ENCODE peak calls at places on chromosomes 7 and 10, in four cellular contexts. One of them, this sample, is unnamed.

GRCh38 chr10:132942740-132943554 is 577 bp upstream of the CFAP46 start:
- DNase-seq in cardiac fibroblast: no peak
- DNase-seq in CD8-positive, alpha-beta T cell: no peak
- DNase-seq in HFF-Myc: no peak
- DNase-seq in this sample: peak; percentile 29

GRCh38 chr7:40701836-40702551 is 567.2 kb downstream of the SUGCT start:
- DNase-seq in CD8-positive, alpha-beta T cell: no peak
- DNase-seq in HFF-Myc: no peak
- DNase-seq in cardiac fibroblast: no peak
- DNase-seq in this sample: no peak

GRCh38 chr7:133081119-133081604 is 728 bp downstream of the CHCHD3 start:
- DNase-seq in HFF-Myc: no peak
- DNase-seq in cardiac fibroblast: peak; percentile 15
- DNase-seq in CD8-positive, alpha-beta T cell: no peak
- DNase-seq in this sample: peak; percentile 11

GRCh38 chr10:124294811-124295770 is 123.6 kb downstream of the OAT start:
- DNase-seq in HFF-Myc: no peak
- DNase-seq in cardiac fibroblast: no peak
- DNase-seq in CD8-positive, alpha-beta T cell: no peak
- DNase-seq in this sample: no peak

GRCh38 chr10:43667317-43667731 is 18.6 kb upstream of the ZNF32 start:
- DNase-seq in CD8-positive, alpha-beta T cell: no peak
- DNase-seq in cardiac fibroblast: peak; percentile 33
- DNase-seq in HFF-Myc: no peak
- DNase-seq in this sample: peak; percentile 52

GRCh38 chr7:99531354-99531765 is 20.6 kb downstream of the FAM200A start:
- DNase-seq in CD8-positive, alpha-beta T cell: no peak
- DNase-seq in HFF-Myc: no peak
- DNase-seq in cardiac fibroblast: peak; percentile 3
- DNase-seq in this sample: no peak

GRCh38 chr10:92760609-92761008 is 70.9 kb downstream of the HHEX start:
- DNase-seq in cardiac fibroblast: peak; percentile 59
- DNase-seq in HFF-Myc: peak; percentile 27
- DNase-seq in CD8-positive, alpha-beta T cell: no peak
- DNase-seq in this sample: no peak

GRCh38 chr7:70570961-70571360 is 561.0 kb upstream of the GALNT17 start:
- DNase-seq in HFF-Myc: no peak
- DNase-seq in CD8-positive, alpha-beta T cell: no peak
- DNase-seq in cardiac fibroblast: no peak
- DNase-seq in this sample: no peak

GRCh38 chr10:89263531-89263930 is 12.0 kb upstream of the LIPA start:
- DNase-seq in HFF-Myc: no peak
- DNase-seq in cardiac fibroblast: no peak
- DNase-seq in CD8-positive, alpha-beta T cell: no peak
- DNase-seq in this sample: no peak

GRCh38 chr10:59047957-59048618 is 128.4 kb upstream of the PHYHIPL start:
- DNase-seq in CD8-positive, alpha-beta T cell: no peak
- DNase-seq in cardiac fibroblast: no peak
- DNase-seq in HFF-Myc: no peak
- DNase-seq in this sample: no peak

GRCh38 chr10:1366277-1366676 is 310.1 kb downstream of the WDR37 start:
- DNase-seq in cardiac fibroblast: no peak
- DNase-seq in CD8-positive, alpha-beta T cell: no peak
- DNase-seq in HFF-Myc: no peak
- DNase-seq in this sample: no peak

GRCh38 chr7:71442492-71443196 is 310.7 kb downstream of the GALNT17 start:
- DNase-seq in HFF-Myc: no peak
- DNase-seq in cardiac fibroblast: no peak
- DNase-seq in CD8-positive, alpha-beta T cell: no peak
- DNase-seq in this sample: no peak

GRCh38 chr7:138138244-138138643 is 62.0 kb downstream of the AKR1D1 start:
- DNase-seq in cardiac fibroblast: no peak
- DNase-seq in HFF-Myc: no peak
- DNase-seq in CD8-positive, alpha-beta T cell: no peak
- DNase-seq in this sample: no peak

GRCh38 chr7:99290980-99291607 is 18.5 kb downstream of the MYH16 start:
- DNase-seq in CD8-positive, alpha-beta T cell: no peak
- DNase-seq in HFF-Myc: no peak
- DNase-seq in cardiac fibroblast: peak; percentile 17
- DNase-seq in this sample: no peak

GRCh38 chr7:17155529-17155928 is 142.9 kb upstream of the AHR start:
- DNase-seq in cardiac fibroblast: no peak
- DNase-seq in HFF-Myc: no peak
- DNase-seq in CD8-positive, alpha-beta T cell: no peak
- DNase-seq in this sample: no peak

GRCh38 chr10:121539757-121540156 is 58.5 kb downstream of the FGFR2 start:
- DNase-seq in HFF-Myc: no peak
- DNase-seq in CD8-positive, alpha-beta T cell: no peak
- DNase-seq in cardiac fibroblast: no peak
- DNase-seq in this sample: no peak

GRCh38 chr7:78673272-78673671 is 780.2 kb downstream of the MAGI2 start:
- DNase-seq in CD8-positive, alpha-beta T cell: no peak
- DNase-seq in HFF-Myc: no peak
- DNase-seq in cardiac fibroblast: no peak
- DNase-seq in this sample: no peak

GRCh38 chr10:69866688-69867461 is 65.2 kb downstream of the COL13A1 start:
- DNase-seq in CD8-positive, alpha-beta T cell: no peak
- DNase-seq in cardiac fibroblast: peak; percentile 84
- DNase-seq in HFF-Myc: peak; percentile 80
- DNase-seq in this sample: no peak
- TF ChIP-seq CTCF in CD8-positive, alpha-beta T cell: no peak
- TF ChIP-seq CTCF in cardiac fibroblast: no peak
- TF ChIP-seq CTCF in HFF-Myc: no peak
- TF ChIP-seq CTCF in this sample: no peak

DNA sequence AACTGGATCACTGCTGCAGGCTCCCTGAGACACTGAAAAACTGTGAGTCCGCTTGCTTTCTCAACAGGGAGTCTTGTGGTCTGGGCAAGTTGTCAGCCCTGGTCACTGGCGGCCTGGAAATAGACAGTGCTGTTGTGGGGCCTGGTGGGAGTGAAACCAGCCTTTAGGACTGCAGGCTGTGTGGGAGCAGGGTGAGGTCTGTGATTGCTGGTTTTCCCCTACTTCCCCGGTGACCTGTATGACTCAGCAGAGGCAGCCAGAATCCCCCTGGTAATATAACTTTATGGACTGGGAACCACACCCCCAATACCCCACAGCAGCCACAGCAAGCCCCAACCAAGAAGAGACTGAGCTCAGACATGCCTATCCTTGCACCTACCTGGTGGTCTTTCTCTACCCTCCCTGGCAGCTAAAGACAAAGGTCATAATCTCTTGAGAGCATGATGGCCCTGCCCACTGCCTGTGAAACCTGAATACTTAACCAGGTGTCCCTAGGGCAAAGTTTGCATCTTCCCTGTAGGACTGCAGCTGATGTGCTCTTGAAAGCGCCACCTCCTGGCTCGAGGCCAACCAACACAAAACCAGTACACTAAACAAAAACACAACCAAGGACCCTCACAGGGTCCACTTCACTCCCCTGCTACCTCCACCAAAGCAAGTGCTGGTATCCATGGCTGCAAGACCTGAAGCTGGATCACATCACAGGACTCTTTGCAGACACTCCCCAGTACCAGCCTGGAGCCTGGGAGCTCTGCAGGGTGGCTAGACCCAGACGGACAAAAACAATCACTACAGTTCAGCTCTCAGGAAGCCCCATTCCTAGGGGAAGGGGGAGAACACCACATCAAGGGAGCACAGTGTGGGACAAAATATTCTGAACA is 7.2 kb upstream of the ADAM22 start:
- DNase-seq in cardiac fibroblast: peak; percentile 11
- DNase-seq in HFF-Myc: no peak
- DNase-seq in CD8-positive, alpha-beta T cell: no peak
- DNase-seq in this sample: peak; percentile 26
- TF ChIP-seq CTCF in cardiac fibroblast: no peak
- TF ChIP-seq CTCF in HFF-Myc: no peak
- TF ChIP-seq CTCF in CD8-positive, alpha-beta T cell: no peak
- TF ChIP-seq CTCF in this sample: peak; percentile 49

GRCh38 chr7:149797771-149798170 is 24.4 kb upstream of the ZNF467 start:
- DNase-seq in CD8-positive, alpha-beta T cell: no peak
- DNase-seq in cardiac fibroblast: no peak
- DNase-seq in HFF-Myc: no peak
- DNase-seq in this sample: no peak

GRCh38 chr7:149801002-149801566 is 27.7 kb upstream of the ZNF467 start:
- DNase-seq in HFF-Myc: no peak
- DNase-seq in cardiac fibroblast: no peak
- DNase-seq in CD8-positive, alpha-beta T cell: no peak
- DNase-seq in this sample: no peak

GRCh38 chr7:149801816-149802215 is 28.4 kb upstream of the ZNF467 start:
- DNase-seq in cardiac fibroblast: no peak
- DNase-seq in CD8-positive, alpha-beta T cell: no peak
- DNase-seq in HFF-Myc: no peak
- DNase-seq in this sample: no peak

GRCh38 chr7:149799397-149800168 is 26.2 kb upstream of the ZNF467 start:
- DNase-seq in CD8-positive, alpha-beta T cell: peak; percentile 56
- DNase-seq in cardiac fibroblast: peak; percentile 7
- DNase-seq in HFF-Myc: no peak
- DNase-seq in this sample: peak; percentile 83

GRCh38 chr7:149800169-149800555 is 26.8 kb upstream of the ZNF467 start:
- DNase-seq in CD8-positive, alpha-beta T cell: no peak
- DNase-seq in HFF-Myc: no peak
- DNase-seq in cardiac fibroblast: no peak
- DNase-seq in this sample: no peak
- TF ChIP-seq CTCF in CD8-positive, alpha-beta T cell: peak; percentile 7
- TF ChIP-seq CTCF in HFF-Myc: no peak
- TF ChIP-seq CTCF in cardiac fibroblast: no peak
- TF ChIP-seq CTCF in this sample: no peak

GRCh38 chr10:48509974-48510692 is 94.7 kb downstream of the ARHGAP22 start:
- DNase-seq in CD8-positive, alpha-beta T cell: no peak
- DNase-seq in HFF-Myc: no peak
- DNase-seq in cardiac fibroblast: peak; percentile 47
- DNase-seq in this sample: peak; percentile 60
- TF ChIP-seq CTCF in CD8-positive, alpha-beta T cell: no peak
- TF ChIP-seq CTCF in HFF-Myc: no peak
- TF ChIP-seq CTCF in cardiac fibroblast: peak; percentile 14
- TF ChIP-seq CTCF in this sample: peak; percentile 59

DNA sequence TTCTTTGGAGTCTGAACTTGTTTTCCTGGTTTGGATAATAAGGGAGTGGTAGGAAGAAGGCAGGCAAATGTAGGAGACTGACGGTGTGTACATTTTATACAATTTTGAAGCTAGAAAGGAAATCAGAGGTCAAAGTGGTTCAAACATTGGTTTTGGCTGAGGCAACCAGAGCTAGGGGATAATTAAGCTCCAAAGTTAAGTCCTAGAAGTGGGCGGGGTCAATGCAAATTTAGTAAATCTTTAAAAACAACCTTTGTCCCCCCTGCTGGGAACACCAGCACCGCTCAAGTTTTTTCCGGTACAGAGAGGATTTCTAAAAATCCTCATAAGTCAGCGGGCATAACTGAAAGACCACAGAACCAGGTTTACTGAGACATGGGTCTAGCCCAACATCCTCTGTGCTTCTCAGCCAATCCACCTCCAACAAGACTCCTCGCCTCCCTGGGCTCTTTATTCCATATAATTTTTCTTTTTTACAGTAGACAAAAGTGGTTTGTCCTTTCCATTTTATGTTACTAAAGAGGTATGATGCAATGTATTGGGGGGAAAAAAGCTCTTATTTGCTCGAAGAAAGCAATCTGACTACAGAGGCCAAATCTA is 1.7 kb downstream of the GLUD1 start:
- DNase-seq in CD8-positive, alpha-beta T cell: no peak
- DNase-seq in HFF-Myc: no peak
- DNase-seq in cardiac fibroblast: peak; percentile 39
- DNase-seq in this sample: peak; percentile 23
- TF ChIP-seq CTCF in CD8-positive, alpha-beta T cell: no peak
- TF ChIP-seq CTCF in HFF-Myc: no peak
- TF ChIP-seq CTCF in cardiac fibroblast: no peak
- TF ChIP-seq CTCF in this sample: no peak

DNA sequence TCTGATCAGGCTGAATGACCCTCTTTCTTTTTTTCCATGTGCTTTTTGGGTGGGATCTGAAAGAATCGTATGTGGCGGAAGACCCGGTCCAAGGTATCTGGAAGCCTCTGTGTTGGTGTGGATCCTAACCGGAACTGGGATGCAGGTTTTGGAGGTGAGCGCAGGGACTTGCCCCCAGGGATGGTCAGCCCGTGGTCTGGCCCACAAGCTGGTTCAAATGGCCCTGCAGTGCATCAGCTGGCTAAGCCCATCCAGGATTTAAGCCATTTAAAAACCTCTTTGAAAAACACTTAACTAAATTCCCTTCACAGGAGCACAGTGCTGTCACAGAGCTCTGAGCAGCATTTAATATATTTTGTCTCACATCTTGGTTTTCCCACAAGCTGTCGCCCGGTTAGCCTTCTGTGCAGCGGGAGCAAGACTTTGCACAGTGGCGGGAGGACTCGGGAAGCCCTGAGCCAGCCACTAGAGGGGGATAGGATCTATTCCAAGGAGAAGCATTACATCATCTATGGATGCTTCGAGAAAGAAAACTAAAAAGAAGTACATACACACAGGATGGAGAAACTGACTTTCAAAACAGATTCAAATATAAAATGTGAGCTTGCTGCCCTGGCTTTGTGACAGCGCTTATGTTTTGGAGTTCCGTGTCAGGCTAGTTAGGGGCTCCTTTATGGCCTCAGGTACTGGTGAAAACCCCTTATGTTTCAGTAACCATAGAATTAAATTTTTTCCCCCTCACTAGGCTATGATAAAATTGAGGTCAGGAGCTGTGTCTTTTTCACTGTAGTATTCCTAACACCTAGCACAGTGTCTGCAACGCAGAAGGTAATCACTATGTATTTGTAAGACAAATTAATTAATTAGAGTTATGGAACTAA is 11.3 kb downstream of the CPA2 start:
- DNase-seq in HFF-Myc: no peak
- DNase-seq in CD8-positive, alpha-beta T cell: no peak
- DNase-seq in cardiac fibroblast: peak; percentile 85
- DNase-seq in this sample: no peak
- TF ChIP-seq CTCF in HFF-Myc: peak; percentile 56
- TF ChIP-seq CTCF in CD8-positive, alpha-beta T cell: no peak
- TF ChIP-seq CTCF in cardiac fibroblast: peak; percentile 69
- TF ChIP-seq CTCF in this sample: peak; percentile 1

DNA sequence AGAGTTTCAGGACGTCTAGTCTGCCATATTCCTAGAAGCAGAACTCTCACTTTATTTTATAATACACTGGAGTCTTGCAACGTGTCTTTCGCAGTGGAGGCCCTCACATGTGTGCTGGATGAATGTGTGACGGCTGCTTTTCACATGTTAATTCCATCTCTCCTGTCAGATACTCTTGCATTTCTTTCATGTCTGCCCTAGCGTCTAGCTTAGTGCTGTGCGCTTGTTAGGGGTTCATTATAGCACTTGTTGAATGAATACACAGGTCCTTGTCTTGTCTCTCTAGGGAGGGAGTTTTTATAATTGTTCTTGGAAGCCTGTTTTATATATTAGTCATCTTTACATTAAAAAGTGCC is 94.4 kb downstream of the MAP3K8 start:
- DNase-seq in CD8-positive, alpha-beta T cell: no peak
- DNase-seq in cardiac fibroblast: no peak
- DNase-seq in HFF-Myc: no peak
- DNase-seq in this sample: no peak
- TF ChIP-seq CTCF in CD8-positive, alpha-beta T cell: no peak
- TF ChIP-seq CTCF in cardiac fibroblast: no peak
- TF ChIP-seq CTCF in HFF-Myc: no peak
- TF ChIP-seq CTCF in this sample: no peak